ENCODE peak calls at places on chromosome 1, in ten cellular contexts. W is lower leg skin; U is stimulated activated CD4-positive, alpha-beta T cell treated with anti-CD3 and anti-CD28 coated beads, TNF-alpha, amount 100 ng/mL, for 48 hours; H is cerebellar cortex; Z is RPMI7951; V is brain microvascular endothelial cell; E is smooth muscle cell of the brain vasculature; R is RCC 7860; O is IMR-90; X is GM13977. D is an unnamed sample.

GRCh38 chr1:82226198-82226505 is 425.4 kb downstream of the ADGRL2 start:
- DNase-seq in H (no peak), O (no peak), U (no peak), Z (no peak), V (no peak), E (no peak), X (no peak), R (no peak), W (no peak), D (peak)

GRCh38 chr1:221563476-221563921 is 178.4 kb downstream of the DUSP10 start:
- DNase-seq in X (no peak), W (no peak), O (no peak), U (no peak), V (no peak), Z (no peak), R (no peak), E (no peak), H (no peak), D (no peak)

GRCh38 chr1:18950415-18951026 is 6.0 kb downstream of the IFFO2 start:
- DNase-seq in H (no peak), U (no peak), V (no peak), E (no peak), O (no peak), X (peak), Z (peak), W (peak), R (no peak), D (peak)

GRCh38 chr1:201309420-201309819 is 26.1 kb downstream of the PKP1 start:
- DNase-seq in X (peak), R (peak), W (peak), U (no peak), Z (peak), O (peak), H (no peak), E (no peak), V (peak), D (peak)

GRCh38 chr1:36882536-36883285 is 151.6 kb downstream of the GRIK3 start:
- DNase-seq in V (no peak), Z (no peak), O (no peak), U (no peak), X (no peak), R (no peak), H (no peak), W (peak), E (no peak), D (no peak)

GRCh38 chr1:9629445-9630201 is 21.9 kb upstream of the PIK3CD start:
- DNase-seq in R (no peak), E (no peak), H (no peak), O (no peak), U (peak), V (no peak), Z (no peak), X (peak), W (peak), D (no peak)

GRCh38 chr1:227427411-227427810 is 109.1 kb upstream of the CDC42BPA start:
- DNase-seq in V (no peak), U (no peak), W (no peak), O (no peak), X (no peak), H (no peak), Z (no peak), R (no peak), E (no peak), D (no peak)

GRCh38 chr1:198794498-198794897 is 155.7 kb downstream of the PTPRC start:
- DNase-seq in H (no peak), R (peak), Z (peak), X (no peak), U (no peak), O (peak), E (no peak), W (no peak), V (no peak), D (peak)

GRCh38 chr1:6028042-6028895 is 17.4 kb upstream of the KCNAB2 start:
- DNase-seq in W (peak), Z (no peak), R (no peak), X (no peak), O (peak), E (no peak), V (peak), U (peak), H (no peak), D (peak)

GRCh38 chr1:97427371-97427770 is 493.5 kb downstream of the DPYD start:
- DNase-seq in H (no peak), V (no peak), W (no peak), X (no peak), Z (no peak), E (no peak), U (no peak), O (no peak), R (no peak), D (no peak)

GRCh38 chr1:109844609-109845008 is 66.0 kb upstream of the CSF1 start:
- DNase-seq in V (no peak), U (no peak), R (no peak), W (no peak), H (no peak), Z (no peak), X (no peak), O (no peak), E (no peak), D (no peak)

GRCh38 chr1:80892452-80892995 is 908.2 kb upstream of the ADGRL2 start:
- DNase-seq in E (no peak), V (no peak), U (no peak), X (no peak), O (peak), W (no peak), R (no peak), Z (no peak), H (peak), D (peak)

GRCh38 chr1:224264321-224264720 is 65.7 kb downstream of the NVL start:
- DNase-seq in W (no peak), V (peak), H (no peak), Z (peak), O (peak), X (no peak), E (no peak), R (no peak), U (no peak), D (no peak)

GRCh38 chr1:147541672-147542548 is 609 bp downstream of the BCL9 start:
- DNase-seq in Z (peak), X (no peak), W (peak), U (no peak), R (no peak), E (no peak), H (peak), O (peak), V (peak), D (peak)

GRCh38 chr1:244280859-244281258 is 170.8 kb downstream of the ADSS2 start:
- DNase-seq in R (no peak), E (no peak), X (no peak), Z (peak), U (no peak), V (no peak), W (no peak), H (no peak), O (peak), D (peak)

GRCh38 chr1:25568090-25568833 is 24.9 kb downstream of the LDLRAP1 start:
- DNase-seq in X (no peak), E (peak), U (no peak), Z (peak), V (peak), R (peak), O (peak), H (peak), W (no peak), D (peak)

GRCh38 chr1:41629571-41629970 is 145.1 kb upstream of the EDN2 start:
- DNase-seq in X (no peak), U (no peak), Z (peak), H (no peak), O (peak), V (peak), R (peak), W (no peak), E (no peak), D (peak)

GRCh38 chr1:31798433-31799195 is 17.2 kb downstream of the SPOCD1 start:
- DNase-seq in O (peak), X (no peak), H (peak), W (peak), U (peak), Z (peak), V (peak), R (peak), E (peak), D (peak)

GRCh38 chr1:221839321-221839720 is 97.4 kb upstream of the DUSP10 start:
- DNase-seq in U (no peak), Z (no peak), X (no peak), E (no peak), V (no peak), R (peak), O (no peak), W (no peak), H (no peak), D (no peak)

GRCh38 chr1:150009604-150010387 is 730 bp downstream of the OTUD7B start:
- DNase-seq in H (peak), R (peak), W (peak), X (peak), V (peak), E (no peak), Z (peak), O (peak), U (peak), D (peak)

GRCh38 chr1:172496678-172497077 is 36.3 kb upstream of the SUCO start:
- DNase-seq in X (no peak), V (no peak), U (no peak), R (no peak), O (no peak), E (no peak), W (no peak), Z (no peak), H (no peak), D (no peak)